ENCODE peak calls at places on chromosomes 13 and 19, in four cellular contexts. One of them, this sample, is unnamed.
A peak's percentile ranks its signal among the peaks of the same experiment; 100 is the strongest.

GRCh38 chr13:19862511-19863313 is 737 bp downstream of the ZMYM5 start:
- DNase-seq in AG09309: no peak
- DNase-seq in cardiac fibroblast: peak; percentile 25
- DNase-seq in psoas muscle: peak; percentile 62
- DNase-seq in this sample: peak; percentile 56

GRCh38 chr13:30235206-30235605 is 72.1 kb downstream of the KATNAL1 start:
- DNase-seq in AG09309: no peak
- DNase-seq in cardiac fibroblast: peak; percentile 28
- DNase-seq in psoas muscle: no peak
- DNase-seq in this sample: no peak

GRCh38 chr19:13842294-13843103 is 34.4 kb upstream of the NANOS3 start:
- DNase-seq in AG09309: no peak
- DNase-seq in cardiac fibroblast: peak; percentile 90
- DNase-seq in psoas muscle: peak; percentile 93
- DNase-seq in this sample: peak; percentile 93

GRCh38 chr13:86383151-86383550 is 583.9 kb upstream of the SLITRK6 start:
- DNase-seq in AG09309: no peak
- DNase-seq in cardiac fibroblast: no peak
- DNase-seq in psoas muscle: no peak
- DNase-seq in this sample: no peak

GRCh38 chr13:105846923-105847322 is 688.5 kb downstream of the EFNB2 start:
- DNase-seq in AG09309: no peak
- DNase-seq in cardiac fibroblast: no peak
- DNase-seq in psoas muscle: no peak
- DNase-seq in this sample: no peak

GRCh38 chr19:27759896-27760295 is 1453.1 kb downstream of the UQCRFS1 start:
- DNase-seq in AG09309: no peak
- DNase-seq in cardiac fibroblast: no peak
- DNase-seq in psoas muscle: no peak
- DNase-seq in this sample: no peak

GRCh38 chr13:51929699-51930098 is 67.9 kb downstream of the CCDC70 start:
- DNase-seq in AG09309: no peak
- DNase-seq in cardiac fibroblast: no peak
- DNase-seq in psoas muscle: no peak
- DNase-seq in this sample: no peak

GRCh38 chr19:14409157-14410053 is 9.7 kb downstream of the DDX39A start:
- DNase-seq in AG09309: no peak
- DNase-seq in cardiac fibroblast: no peak
- DNase-seq in psoas muscle: no peak
- DNase-seq in this sample: no peak

GRCh38 chr19:41298327-41298964 is 11.5 kb upstream of the CCDC97 start:
- DNase-seq in AG09309: no peak
- DNase-seq in cardiac fibroblast: peak; percentile 81
- DNase-seq in psoas muscle: peak; percentile 88
- DNase-seq in this sample: peak; percentile 76

GRCh38 chr19:9075064-9075964 is 11.5 kb upstream of the OR1M1 start:
- DNase-seq in AG09309: peak; percentile 47
- DNase-seq in cardiac fibroblast: peak; percentile 96
- DNase-seq in psoas muscle: peak; percentile 51
- DNase-seq in this sample: peak; percentile 93

GRCh38 chr13:73303858-73304257 is 245.1 kb downstream of the KLF5 start:
- DNase-seq in AG09309: no peak
- DNase-seq in cardiac fibroblast: peak; percentile 3
- DNase-seq in psoas muscle: no peak
- DNase-seq in this sample: no peak

GRCh38 chr19:15464394-15465385 is at the start of gene RASAL3:
- DNase-seq in AG09309: no peak
- DNase-seq in cardiac fibroblast: peak; percentile 15
- DNase-seq in psoas muscle: peak; percentile 57
- DNase-seq in this sample: no peak

GRCh38 chr19:33438987-33439781 is 65.7 kb downstream of the CEBPG start:
- DNase-seq in AG09309: no peak
- DNase-seq in cardiac fibroblast: no peak
- DNase-seq in psoas muscle: peak; percentile 29
- DNase-seq in this sample: no peak

GRCh38 chr13:51357928-51358595 is 18.6 kb downstream of the SERPINE3 start:
- DNase-seq in AG09309: no peak
- DNase-seq in cardiac fibroblast: no peak
- DNase-seq in psoas muscle: no peak
- DNase-seq in this sample: no peak

GRCh38 chr13:85367887-85368286 is 431.3 kb downstream of the SLITRK6 start:
- DNase-seq in AG09309: no peak
- DNase-seq in cardiac fibroblast: peak; percentile 7
- DNase-seq in psoas muscle: no peak
- DNase-seq in this sample: no peak

GRCh38 chr13:19742651-19743050 is 40.1 kb downstream of the PSPC1 start:
- DNase-seq in AG09309: no peak
- DNase-seq in cardiac fibroblast: no peak
- DNase-seq in psoas muscle: no peak
- DNase-seq in this sample: no peak

GRCh38 chr13:113920173-113920572 is 53.7 kb downstream of the C13orf46 start:
- DNase-seq in AG09309: no peak
- DNase-seq in cardiac fibroblast: no peak
- DNase-seq in psoas muscle: no peak
- DNase-seq in this sample: no peak

GRCh38 chr19:15466851-15467733 is 2.7 kb upstream of the RASAL3 start:
- DNase-seq in AG09309: no peak
- DNase-seq in cardiac fibroblast: peak; percentile 75
- DNase-seq in psoas muscle: no peak
- DNase-seq in this sample: no peak

GRCh38 chr19:18488838-18489626 is 32.8 kb downstream of the ELL start:
- DNase-seq in AG09309: no peak
- DNase-seq in cardiac fibroblast: no peak
- DNase-seq in psoas muscle: peak; percentile 74
- DNase-seq in this sample: peak; percentile 77

GRCh38 chr19:40831502-40832430 is 18.5 kb downstream of the CYP2A6 start:
- DNase-seq in AG09309: peak; percentile 99
- DNase-seq in cardiac fibroblast: peak; percentile 96
- DNase-seq in psoas muscle: no peak
- DNase-seq in this sample: peak; percentile 92

GRCh38 chr19:7866399-7867091 is 7.6 kb downstream of the PRR36 start:
- DNase-seq in AG09309: no peak
- DNase-seq in cardiac fibroblast: no peak
- DNase-seq in psoas muscle: peak; percentile 35
- DNase-seq in this sample: no peak

GRCh38 chr13:100980171-100980570 is 305.6 kb upstream of the TMTC4 start:
- DNase-seq in AG09309: no peak
- DNase-seq in cardiac fibroblast: no peak
- DNase-seq in psoas muscle: no peak
- DNase-seq in this sample: no peak

GRCh38 chr19:18453269-18454024 is 15.5 kb upstream of the ISYNA1 start:
- DNase-seq in AG09309: no peak
- DNase-seq in cardiac fibroblast: no peak
- DNase-seq in psoas muscle: no peak
- DNase-seq in this sample: no peak

DNA sequence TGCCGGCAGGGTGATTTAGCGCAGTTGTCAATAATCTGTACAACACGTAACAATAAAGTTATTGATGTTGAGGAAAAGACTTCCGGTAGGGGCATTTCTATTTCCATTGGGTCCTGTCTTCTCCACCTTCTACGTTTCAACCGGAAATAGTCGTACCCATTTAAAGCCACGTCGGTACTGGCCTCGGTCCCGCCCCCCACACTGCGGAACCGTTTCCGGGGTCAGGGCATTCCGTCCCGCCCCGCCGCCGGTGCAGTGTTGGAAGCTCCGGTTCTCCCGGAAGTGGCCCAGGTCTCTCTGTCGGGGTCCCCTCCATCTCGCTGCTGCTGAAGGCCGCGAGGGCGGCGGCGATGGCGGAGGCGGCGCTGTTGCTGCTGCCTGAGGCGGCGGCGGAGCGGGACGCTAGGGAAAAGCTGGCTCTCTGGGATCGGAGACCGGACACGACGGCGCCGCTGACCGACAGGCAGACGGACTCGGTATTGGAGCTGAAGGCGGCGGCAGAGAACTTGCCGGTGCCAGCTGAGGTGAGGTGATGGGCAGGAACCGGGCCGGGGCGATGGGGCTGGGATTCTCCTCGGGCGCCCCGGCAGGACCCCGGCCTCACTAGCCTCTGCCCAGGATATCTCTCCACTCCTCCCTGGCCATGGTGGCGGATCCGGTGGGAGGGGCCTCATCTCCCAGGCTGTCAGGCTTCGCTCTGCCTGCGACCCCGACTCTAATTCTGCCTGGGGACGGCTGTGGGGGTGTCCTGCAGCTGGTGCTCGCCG is at the start of gene COG3:
- DNase-seq in AG09309: peak; percentile 92
- DNase-seq in cardiac fibroblast: peak; percentile 98
- DNase-seq in psoas muscle: peak; percentile 97
- DNase-seq in this sample: peak; percentile 97
- TF ChIP-seq CTCF in AG09309: no peak
- TF ChIP-seq CTCF in cardiac fibroblast: no peak
- TF ChIP-seq CTCF in psoas muscle: peak; percentile 32
- TF ChIP-seq CTCF in this sample: peak; percentile 7

DNA sequence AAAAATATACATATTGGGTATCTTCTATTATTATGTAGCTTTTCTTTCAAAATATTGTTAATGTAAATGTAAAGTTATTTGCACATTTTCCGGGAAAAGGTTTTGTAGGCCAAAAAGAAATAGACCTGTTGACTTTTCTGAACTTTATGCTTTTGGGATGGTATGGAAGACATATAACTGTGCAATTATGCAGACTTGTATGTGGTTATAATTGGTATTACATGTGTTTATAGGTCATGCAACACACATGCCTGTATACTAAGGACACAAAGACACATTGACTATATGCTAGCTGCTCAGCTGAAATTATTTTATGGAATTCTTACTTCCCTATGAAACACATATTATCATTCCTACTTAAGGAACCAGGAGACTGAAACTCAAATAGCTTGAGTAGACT is 2.3 kb upstream of the NBEA start:
- DNase-seq in AG09309: no peak
- DNase-seq in cardiac fibroblast: no peak
- DNase-seq in psoas muscle: no peak
- DNase-seq in this sample: no peak
- TF ChIP-seq CTCF in AG09309: no peak
- TF ChIP-seq CTCF in cardiac fibroblast: no peak
- TF ChIP-seq CTCF in psoas muscle: no peak
- TF ChIP-seq CTCF in this sample: no peak

DNA sequence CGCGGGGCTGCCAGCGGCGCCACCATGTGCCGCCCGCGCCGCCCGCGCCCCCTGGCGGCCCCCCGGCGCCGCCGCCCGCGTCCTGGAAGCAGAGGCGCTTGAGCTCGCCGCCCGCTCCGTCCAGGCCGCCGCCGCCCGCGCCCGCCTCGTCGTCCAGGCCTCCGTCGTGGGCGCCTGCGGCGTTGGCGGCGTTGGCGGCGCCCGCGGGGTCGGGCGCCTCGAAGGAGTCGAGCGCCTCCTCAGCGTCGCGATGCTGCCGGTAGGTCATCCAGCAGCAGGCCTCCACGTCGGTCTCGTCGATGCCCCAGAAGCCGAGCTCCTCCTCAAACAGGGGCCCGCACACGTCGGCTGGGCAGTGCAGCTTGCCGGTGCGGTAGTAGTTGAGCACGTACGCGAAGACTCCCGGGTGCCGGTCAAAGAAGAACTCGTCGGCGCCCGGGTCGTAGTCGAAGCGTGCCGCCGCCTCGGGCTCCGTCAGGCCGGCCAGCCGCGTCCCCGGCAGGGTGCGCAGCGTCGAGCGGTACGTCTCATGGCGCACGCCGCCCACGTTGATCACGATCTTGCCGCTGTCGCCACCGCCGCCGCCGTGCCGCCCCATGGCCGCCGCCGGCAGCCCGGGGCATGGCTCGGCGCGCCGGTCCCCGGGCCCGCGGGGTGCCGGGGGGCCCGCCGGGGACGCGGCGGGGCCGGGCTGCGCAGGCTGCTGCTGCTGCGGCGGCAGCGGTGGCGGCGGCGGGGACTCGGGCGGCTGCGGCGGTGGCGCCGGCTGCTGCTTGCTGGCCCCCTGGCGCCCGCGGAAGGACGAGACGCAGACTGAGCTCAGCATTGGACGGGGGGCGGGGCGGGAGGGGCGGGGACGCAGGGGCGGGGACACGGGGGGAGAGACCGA is 676 bp downstream of the KCNC3 start:
- DNase-seq in AG09309: no peak
- DNase-seq in cardiac fibroblast: peak; percentile 2
- DNase-seq in psoas muscle: no peak
- DNase-seq in this sample: peak; percentile 46
- TF ChIP-seq CTCF in AG09309: no peak
- TF ChIP-seq CTCF in cardiac fibroblast: no peak
- TF ChIP-seq CTCF in psoas muscle: peak; percentile 25
- TF ChIP-seq CTCF in this sample: no peak

GRCh38 chr13:26112843-26113242 is 61.0 kb upstream of the SHISA2 start:
- DNase-seq in AG09309: no peak
- DNase-seq in cardiac fibroblast: no peak
- DNase-seq in psoas muscle: no peak
- DNase-seq in this sample: no peak
- TF ChIP-seq CTCF in AG09309: peak; percentile 35
- TF ChIP-seq CTCF in cardiac fibroblast: peak; percentile 19
- TF ChIP-seq CTCF in psoas muscle: no peak
- TF ChIP-seq CTCF in this sample: peak; percentile 18

DNA sequence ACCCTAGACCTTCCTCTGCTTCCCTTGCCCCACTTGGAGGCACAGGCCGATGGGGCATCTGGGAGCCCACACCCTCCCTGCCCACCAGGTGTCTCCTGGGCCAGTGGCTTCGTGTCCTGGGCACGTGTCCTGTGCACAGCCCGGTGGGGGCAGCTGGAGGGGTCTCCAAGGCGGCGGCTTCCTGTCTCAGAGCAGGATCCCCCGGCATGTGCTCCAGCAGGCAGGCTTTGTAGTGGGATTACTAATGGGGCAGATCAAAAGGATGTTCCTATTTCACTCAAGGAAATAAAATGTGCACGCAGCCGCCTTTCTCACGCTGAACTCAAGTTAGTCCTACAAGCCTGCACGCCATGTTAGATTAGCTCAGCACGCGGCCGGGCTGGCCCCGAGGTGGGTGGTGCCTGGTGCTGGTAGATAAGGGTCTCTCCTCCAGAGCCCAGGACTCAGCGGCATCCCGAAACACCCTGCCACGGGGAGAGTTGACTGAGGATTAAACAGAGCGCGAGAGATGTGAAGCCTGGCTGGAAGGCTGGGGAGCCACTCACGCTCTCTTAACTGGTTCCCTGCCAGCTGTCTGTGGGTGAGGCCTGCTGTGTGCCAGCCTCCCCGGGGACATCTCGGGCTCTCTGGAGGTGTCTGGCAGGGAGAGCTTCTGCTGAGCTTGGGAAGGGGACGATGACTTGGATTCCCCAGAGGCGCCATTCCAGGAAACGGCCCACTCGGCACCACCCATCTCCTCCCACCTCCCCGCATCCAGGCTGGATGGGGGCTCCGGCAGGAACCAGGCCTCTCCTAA is 122.1 kb downstream of the KDM4B start:
- DNase-seq in AG09309: peak; percentile 16
- DNase-seq in cardiac fibroblast: peak; percentile 57
- DNase-seq in psoas muscle: no peak
- DNase-seq in this sample: peak; percentile 87
- TF ChIP-seq CTCF in AG09309: no peak
- TF ChIP-seq CTCF in cardiac fibroblast: no peak
- TF ChIP-seq CTCF in psoas muscle: no peak
- TF ChIP-seq CTCF in this sample: no peak